ENCODE peak calls at places on chromosomes 6 and 20, in ten cellular contexts. K is brain microvascular endothelial cell; G is ureter; N is GM12878; P is activated naive CD8-positive, alpha-beta T cell treated with anti-CD3 and anti-CD28 coated beads for 36 hours; Q is NCI-H2107; U is AG08395; C is astrocyte; T is GM12865; M is GM04504. L is an unnamed sample.

GRCh38 chr6:169619650-169620049 is 82.2 kb downstream of the WDR27 start:
- DNase-seq in K (peak), G (no peak), N (no peak), P (no peak), Q (no peak), U (no peak), C (peak), T (no peak), M (no peak), L (no peak)

GRCh38 chr20:31691646-31692275 is 30.9 kb downstream of the BCL2L1 start:
- DNase-seq in K (no peak), G (no peak), N (no peak), P (no peak), Q (no peak), U (peak), C (peak), T (peak), M (peak), L (no peak)

GRCh38 chr20:22403860-22404608 is 180.3 kb downstream of the FOXA2 start:
- DNase-seq in K (no peak), G (no peak), N (no peak), P (no peak), Q (no peak), U (no peak), C (no peak), T (peak), M (no peak), L (no peak)

GRCh38 chr6:20631525-20631924 is 97.3 kb downstream of the CDKAL1 start:
- DNase-seq in K (peak), G (no peak), N (no peak), P (no peak), Q (no peak), U (peak), C (no peak), T (peak), M (no peak), L (no peak)

GRCh38 chr6:162704001-162704400 is 23.6 kb downstream of the PRKN start:
- DNase-seq in K (no peak), G (no peak), N (no peak), P (no peak), Q (no peak), U (no peak), C (no peak), T (no peak), M (no peak), L (no peak)

GRCh38 chr6:156970595-156971112 is 193.5 kb downstream of the ARID1B start:
- DNase-seq in K (no peak), G (no peak), N (no peak), P (no peak), Q (no peak), U (no peak), C (no peak), T (no peak), M (no peak), L (no peak)

GRCh38 chr6:35054743-35055130 is 86.4 kb downstream of the TCP11 start:
- DNase-seq in K (no peak), G (no peak), N (no peak), P (no peak), Q (no peak), U (no peak), C (no peak), T (no peak), M (no peak), L (no peak)

GRCh38 chr6:156828280-156828703 is 51.1 kb downstream of the ARID1B start:
- DNase-seq in K (peak), G (no peak), N (no peak), P (peak), Q (no peak), U (peak), C (peak), T (peak), M (peak), L (no peak)

GRCh38 chr6:97059473-97059872 is 134.9 kb downstream of the KLHL32 start:
- DNase-seq in K (peak), G (no peak), N (peak), P (no peak), Q (peak), U (peak), C (peak), T (peak), M (no peak), L (peak)

GRCh38 chr6:21046276-21046675 is 512.0 kb downstream of the CDKAL1 start:
- DNase-seq in K (no peak), G (no peak), N (no peak), P (no peak), Q (no peak), U (no peak), C (peak), T (no peak), M (no peak), L (no peak)

GRCh38 chr6:83153958-83154357 is 39.1 kb downstream of the PGM3 start:
- DNase-seq in K (no peak), G (no peak), N (no peak), P (no peak), Q (no peak), U (no peak), C (no peak), T (no peak), M (no peak), L (no peak)

GRCh38 chr20:62266340-62266739 is 28.0 kb downstream of the OSBPL2 start:
- DNase-seq in K (peak), G (no peak), N (no peak), P (no peak), Q (no peak), U (no peak), C (no peak), T (peak), M (no peak), L (no peak)

GRCh38 chr6:63527658-63528514 is 44.4 kb upstream of the LOC128125822 start:
- DNase-seq in K (peak), G (peak), N (no peak), P (no peak), Q (no peak), U (peak), C (peak), T (no peak), M (peak), L (no peak)

GRCh38 chr6:82084324-82084920 is 163.1 kb downstream of the IBTK start:
- DNase-seq in K (no peak), G (no peak), N (no peak), P (no peak), Q (no peak), U (no peak), C (no peak), T (no peak), M (no peak), L (no peak)

GRCh38 chr20:54028276-54029011 is 42.0 kb downstream of the BCAS1 start:
- DNase-seq in K (no peak), G (no peak), N (no peak), P (no peak), Q (no peak), U (no peak), C (no peak), T (no peak), M (no peak), L (no peak)

GRCh38 chr6:89050155-89050554 is 30.4 kb upstream of the PNRC1 start:
- DNase-seq in K (no peak), G (peak), N (no peak), P (no peak), Q (no peak), U (peak), C (no peak), T (no peak), M (no peak), L (no peak)

GRCh38 chr6:84422380-84422968 is 195.0 kb upstream of the CEP162 start:
- DNase-seq in K (peak), G (peak), N (no peak), P (peak), Q (no peak), U (no peak), C (peak), T (peak), M (no peak), L (peak)

GRCh38 chr6:33390767-33391277 is 801 bp upstream of the KIFC1 start:
- DNase-seq in K (no peak), G (no peak), N (no peak), P (no peak), Q (no peak), U (no peak), C (no peak), T (no peak), M (no peak), L (no peak)

GRCh38 chr6:170545405-170545804 is 7.7 kb downstream of the PSMB1 start:
- DNase-seq in K (no peak), G (no peak), N (no peak), P (no peak), Q (peak), U (no peak), C (no peak), T (no peak), M (no peak), L (no peak)

GRCh38 chr6:16766836-16767745 is 5.8 kb upstream of the ATXN1 start:
- DNase-seq in K (peak), G (no peak), N (no peak), P (no peak), Q (no peak), U (no peak), C (peak), T (no peak), M (no peak), L (no peak)

GRCh38 chr6:134351615-134352474 is 33.9 kb upstream of the SGK1 start:
- DNase-seq in K (no peak), G (no peak), N (no peak), P (peak), Q (peak), U (no peak), C (no peak), T (no peak), M (no peak), L (no peak)

GRCh38 chr6:101226677-101227135 is 166.8 kb upstream of the GRIK2 start:
- DNase-seq in K (peak), G (no peak), N (no peak), P (peak), Q (peak), U (no peak), C (peak), T (peak), M (peak), L (no peak)

GRCh38 chr20:39395478-39396291 is 433.5 kb downstream of the DHX35 start:
- DNase-seq in K (no peak), G (no peak), N (no peak), P (no peak), Q (no peak), U (no peak), C (no peak), T (no peak), M (no peak), L (no peak)

GRCh38 chr6:130725551-130725950 is 101.7 kb upstream of the SMLR1 start:
- DNase-seq in K (no peak), G (no peak), N (no peak), P (no peak), Q (no peak), U (no peak), C (no peak), T (no peak), M (no peak), L (no peak)

GRCh38 chr6:138346302-138347195 is 31.2 kb upstream of the SMIM28 start:
- DNase-seq in K (no peak), G (no peak), N (no peak), P (no peak), Q (no peak), U (peak), C (peak), T (no peak), M (peak), L (no peak)

GRCh38 chr6:114690625-114691024 is 347.8 kb upstream of the HS3ST5 start:
- DNase-seq in K (no peak), G (no peak), N (no peak), P (no peak), Q (no peak), U (no peak), C (no peak), T (no peak), M (no peak), L (no peak)

GRCh38 chr6:32637219-32637880 is at the start of gene HLA-DQA1:
- DNase-seq in K (no peak), G (no peak), N (peak), P (no peak), Q (no peak), U (no peak), C (no peak), T (peak), M (no peak), L (peak)

L was measured in GM06990.